ENCODE peak calls at places on chromosomes 12 and 14, in eight cellular contexts. I is stimulated activated CD8-positive, alpha-beta memory T cell treated with anti-CD3 and anti-CD28 coated beads, Interleukin-4, amount 100 ng/mL, for 48 hours; N is pancreas; P is cardiac muscle cell; S is T-cell; H is upper lobe of left lung; D is GM10248; R is tibial artery. Y is an unnamed sample.

GRCh38 chr14:71582705-71583104 is 349.5 kb upstream of the RGS6 start:
- DNase-seq in N (no peak), R (no peak), I (no peak), P (peak), H (no peak), D (no peak), S (no peak), Y (no peak)

GRCh38 chr12:66740257-66740656 is 61.4 kb upstream of the GRIP1 start:
- DNase-seq in N (no peak), R (no peak), P (no peak), I (no peak), D (no peak), H (no peak), S (no peak), Y (no peak)

GRCh38 chr12:110349521-110350151 is 53.9 kb downstream of the ANAPC7 start:
- DNase-seq in I (peak), P (peak), H (no peak), R (no peak), S (peak), D (peak), N (no peak), Y (no peak)

GRCh38 chr14:101008631-101009336 is 105.3 kb upstream of the RTL1 start:
- DNase-seq in R (no peak), S (no peak), D (peak), I (peak), N (no peak), H (no peak), P (no peak), Y (no peak)

GRCh38 chr12:116539361-116539771 is 19.8 kb upstream of the MAP1LC3B2 start:
- DNase-seq in N (no peak), S (no peak), P (no peak), R (peak), I (no peak), H (no peak), D (no peak), Y (no peak)

GRCh38 chr14:96576937-96577336 is 74.8 kb downstream of the PAPOLA start:
- DNase-seq in H (no peak), D (peak), I (no peak), N (no peak), P (no peak), S (no peak), R (no peak), Y (no peak)

GRCh38 chr14:80615831-80616230 is 325.7 kb downstream of the CEP128 start:
- DNase-seq in N (no peak), D (peak), I (no peak), S (no peak), P (no peak), R (no peak), H (no peak), Y (peak)

GRCh38 chr14:99630202-99630601 is 14.7 kb upstream of the HHIPL1 start:
- DNase-seq in S (no peak), H (no peak), I (no peak), R (no peak), D (no peak), N (no peak), P (no peak), Y (no peak)

Y was measured in GM12865.